ENCODE peak calls at places on chromosome 10, in nine cellular contexts. Y is HCEC 1CT; B is B cell; C is effector CD4-positive, alpha-beta T cell; P is glomerular endothelial cell; E is HL-60; U is NCI-H2081 treated with DMSO at 0.1 percent for 48 hours; K is hepatocyte; X is CD4-positive, alpha-beta T cell. N is an unnamed sample.

GRCh38 chr10:12675171-12675570 is 325.8 kb downstream of the CAMK1D start:
- DNase-seq in P (no peak), K (no peak), U (no peak), B (no peak), C (no peak), X (no peak), E (no peak), Y (no peak), N (no peak)

GRCh38 chr10:44198096-44198779 is 186.7 kb downstream of the CXCL12 start:
- DNase-seq in K (no peak), X (no peak), U (no peak), P (no peak), E (no peak), C (no peak), B (no peak), Y (no peak), N (no peak)

GRCh38 chr10:80924063-80924952 is 386.6 kb downstream of the SH2D4B start:
- DNase-seq in B (no peak), E (peak), P (peak), X (no peak), C (no peak), Y (no peak), K (peak), U (no peak), N (no peak)

GRCh38 chr10:24771943-24772747 is 48.5 kb upstream of the ARHGAP21 start:
- DNase-seq in P (no peak), X (no peak), U (no peak), B (no peak), E (no peak), K (no peak), C (no peak), Y (no peak), N (no peak)

GRCh38 chr10:21069929-21070363 is 172.8 kb upstream of the NEBL start:
- DNase-seq in P (no peak), E (no peak), C (no peak), U (no peak), X (no peak), Y (no peak), B (no peak), K (peak), N (no peak)

GRCh38 chr10:49114718-49115014 is 656 bp downstream of the VSTM4 start:
- DNase-seq in C (no peak), X (no peak), E (no peak), K (no peak), B (peak), U (no peak), P (no peak), Y (no peak), N (no peak)

GRCh38 chr10:71838264-71839211 is 12.5 kb downstream of the PSAP start:
- DNase-seq in Y (peak), B (no peak), K (no peak), X (no peak), E (no peak), U (no peak), P (no peak), C (no peak), N (no peak)

GRCh38 chr10:13346912-13347234 is 1.2 kb downstream of the SEPHS1 start:
- DNase-seq in U (no peak), E (no peak), Y (no peak), B (no peak), P (no peak), X (no peak), C (no peak), K (no peak), N (no peak)

GRCh38 chr10:47402681-47403301 is 18.7 kb upstream of the ZNF488 start:
- DNase-seq in C (no peak), U (no peak), Y (peak), P (no peak), E (no peak), X (no peak), B (no peak), K (peak), N (no peak)

GRCh38 chr10:37947526-37947925 is 28.9 kb downstream of the ZNF25 start:
- DNase-seq in C (no peak), U (no peak), Y (no peak), B (no peak), K (no peak), X (no peak), P (no peak), E (no peak), N (no peak)

GRCh38 chr10:102408728-102409603 is 9.6 kb downstream of the PSD start:
- DNase-seq in K (peak), U (no peak), X (peak), E (no peak), B (no peak), Y (no peak), C (peak), P (no peak), N (peak)

GRCh38 chr10:13648425-13648824 is 61.7 kb downstream of the PRPF18 start:
- DNase-seq in Y (no peak), E (no peak), P (no peak), K (no peak), B (no peak), X (no peak), U (no peak), C (no peak), N (no peak)

GRCh38 chr10:87092356-87092860 is 2.2 kb downstream of the GLUD1 start:
- DNase-seq in B (no peak), Y (peak), K (peak), C (no peak), U (no peak), X (no peak), P (no peak), E (no peak), N (no peak)

GRCh38 chr10:49627644-49628247 is 13.9 kb downstream of the CHAT start:
- DNase-seq in K (no peak), C (no peak), Y (no peak), X (no peak), U (no peak), B (no peak), E (no peak), P (no peak), N (no peak)